ENCODE peak calls at places on chromosomes 13 and 19, in ten cellular contexts. R, W, N, X, M, F, C, B, E and Z are unnamed samples.

GRCh38 chr13:106533940-106534843 is 1.3 kb downstream of the EFNB2 start:
- DNase-seq in R (peak; percentile 24), W (no peak), N (peak; percentile 75), X (peak; percentile 74), M (peak; percentile 55), F (peak; percentile 21), C (peak; percentile 40), B (peak; percentile 50), E (peak; percentile 48), Z (no peak)

GRCh38 chr13:26678796-26679195 is 81.8 kb downstream of the GPR12 start:
- DNase-seq in R (no peak), W (no peak), N (no peak), X (no peak), M (no peak), F (no peak), C (no peak), B (no peak), E (no peak), Z (no peak)

GRCh38 chr13:110641055-110642015 is 26.0 kb downstream of the NAXD start:
- DNase-seq in R (no peak), W (no peak), N (no peak), X (no peak), M (no peak), F (peak; percentile 37), C (no peak), B (no peak), E (no peak), Z (no peak)

GRCh38 chr19:29293736-29294342 is 80.9 kb upstream of the UQCRFS1 start:
- DNase-seq in R (no peak), W (no peak), N (no peak), X (peak; percentile 14), M (no peak), F (no peak), C (no peak), B (no peak), E (no peak), Z (no peak)

GRCh38 chr19:38907227-38907626 is 4.8 kb downstream of the CCER2 start:
- DNase-seq in R (no peak), W (no peak), N (no peak), X (no peak), M (no peak), F (no peak), C (no peak), B (no peak), E (no peak), Z (no peak)

GRCh38 chr13:40236566-40237168 is 429.8 kb downstream of the FOXO1 start:
- DNase-seq in R (no peak), W (no peak), N (no peak), X (peak; percentile 76), M (no peak), F (peak; percentile 15), C (peak; percentile 90), B (no peak), E (no peak), Z (no peak)

GRCh38 chr13:77565635-77566034 is 30.1 kb downstream of the SCEL start:
- DNase-seq in R (peak; percentile 62), W (no peak), N (no peak), X (peak; percentile 58), M (peak; percentile 39), F (no peak), C (no peak), B (no peak), E (no peak), Z (no peak)

GRCh38 chr13:23859455-23859854 is 29.7 kb downstream of the MIPEP start:
- DNase-seq in R (no peak), W (no peak), N (no peak), X (no peak), M (no peak), F (no peak), C (no peak), B (no peak), E (no peak), Z (no peak)

DNA sequence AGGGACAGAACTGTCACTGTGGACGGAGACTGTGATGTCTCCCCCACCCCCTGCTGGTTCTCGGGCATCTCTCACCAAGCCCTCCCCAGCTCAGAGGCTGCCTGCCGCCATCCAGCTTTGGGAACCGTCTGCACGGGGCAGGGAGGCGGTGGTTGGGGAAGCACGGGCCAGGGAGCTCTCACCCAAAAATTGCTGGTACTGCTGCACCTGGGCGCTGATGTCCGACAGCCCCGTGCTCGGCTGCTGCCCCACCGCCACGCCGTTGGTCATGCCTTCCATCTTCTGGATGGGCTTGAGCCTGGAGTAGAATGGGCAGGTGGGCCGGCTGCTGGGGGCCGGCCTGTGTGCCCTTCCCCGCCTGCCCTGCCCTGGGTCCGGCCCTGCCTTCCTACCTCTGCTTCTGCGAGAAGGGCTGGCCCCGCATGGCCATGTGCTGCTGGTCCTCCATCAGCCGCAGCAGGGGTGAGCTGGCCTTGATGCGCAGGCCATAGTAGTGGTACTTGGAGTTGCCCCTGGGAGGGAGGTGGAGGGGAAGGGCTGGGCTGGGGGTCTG is 16.1 kb downstream of the DCAF15 start:
- DNase-seq in R (no peak), W (no peak), N (no peak), X (no peak), M (no peak), F (no peak), C (no peak), B (no peak), E (no peak), Z (no peak)
- TF ChIP-seq CTCF in R (no peak), W (no peak), N (no peak), X (no peak), M (no peak), F (no peak), C (no peak), B (no peak), E (no peak), Z (no peak)

GRCh38 chr19:33393286-33394005 is 19.9 kb downstream of the CEBPG start:
- DNase-seq in R (no peak), W (peak; percentile 50), N (peak; percentile 43), X (no peak), M (peak; percentile 35), F (no peak), C (peak; percentile 20), B (peak; percentile 31), E (no peak), Z (no peak)

GRCh38 chr19:33390908-33391630 is 17.6 kb downstream of the CEBPG start:
- DNase-seq in R (no peak), W (peak; percentile 43), N (no peak), X (no peak), M (no peak), F (no peak), C (peak; percentile 22), B (no peak), E (no peak), Z (no peak)

GRCh38 chr19:33392341-33393285 is 19.1 kb downstream of the CEBPG start:
- DNase-seq in R (no peak), W (peak; percentile 49), N (peak; percentile 54), X (no peak), M (no peak), F (no peak), C (peak; percentile 21), B (peak; percentile 34), E (no peak), Z (no peak)

GRCh38 chr19:33390120-33390907 is 16.8 kb downstream of the CEBPG start:
- DNase-seq in R (no peak), W (peak; percentile 63), N (peak; percentile 62), X (peak; percentile 71), M (no peak), F (peak; percentile 62), C (peak; percentile 78), B (peak; percentile 37), E (peak; percentile 56), Z (no peak)

DNA sequence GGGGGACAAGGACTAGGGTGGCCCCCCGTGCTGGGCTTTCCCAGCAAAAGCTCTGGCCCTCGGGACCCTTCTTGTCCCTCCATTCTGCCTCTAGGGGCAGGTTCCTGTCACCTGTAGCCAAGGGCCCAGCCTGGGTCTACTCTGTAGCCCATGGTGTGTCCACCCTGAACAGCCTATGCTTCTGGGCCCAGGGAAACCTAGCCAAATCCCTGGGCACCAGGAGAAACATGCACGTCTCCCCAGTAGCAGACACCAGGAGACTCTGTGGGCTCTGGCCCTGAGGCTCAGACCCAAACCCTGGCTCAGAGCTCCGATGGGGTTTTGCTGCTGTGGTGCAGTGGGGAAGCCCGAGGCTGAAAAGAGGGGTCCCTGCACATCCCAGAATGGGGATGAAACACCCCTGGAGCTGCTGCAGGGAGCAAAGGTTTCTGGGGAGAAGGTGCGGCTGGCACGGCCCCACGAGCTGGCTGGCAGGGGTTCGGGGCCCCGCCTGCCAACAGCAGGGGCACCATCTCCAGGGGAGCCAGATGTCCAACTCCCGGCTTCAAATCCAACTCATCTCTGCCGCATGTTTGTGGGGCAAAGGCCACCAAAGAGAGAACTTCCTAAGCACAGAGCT is 18.2 kb downstream of the CEBPG start:
- DNase-seq in R (no peak), W (peak; percentile 20), N (no peak), X (no peak), M (no peak), F (no peak), C (peak; percentile 15), B (no peak), E (no peak), Z (no peak)
- H3K27ac ChIP-seq in R (no peak overlapping the region), W (peak overlapping the region; percentile 84), N (no peak overlapping the region), X (no peak overlapping the region), M (no peak overlapping the region), F (no peak overlapping the region), C (no peak overlapping the region), B (no peak overlapping the region), E (no peak overlapping the region), Z (no peak overlapping the region)

GRCh38 chr19:18373892-18374629 is 11.9 kb upstream of the GDF15 start:
- DNase-seq in R (peak; percentile 9), W (peak; percentile 77), N (peak; percentile 96), X (peak; percentile 99), M (peak; percentile 52), F (peak; percentile 95), C (peak; percentile 95), B (peak; percentile 97), E (peak; percentile 94), Z (peak; percentile 69)

GRCh38 chr19:18373407-18373891 is 12.5 kb upstream of the GDF15 start:
- DNase-seq in R (no peak), W (no peak), N (no peak), X (no peak), M (no peak), F (no peak), C (no peak), B (no peak), E (no peak), Z (no peak)

GRCh38 chr19:18379803-18380747 is 5.9 kb upstream of the GDF15 start:
- DNase-seq in R (no peak), W (peak; percentile 94), N (peak; percentile 83), X (peak; percentile 77), M (no peak), F (peak; percentile 89), C (peak; percentile 96), B (peak; percentile 84), E (peak; percentile 80), Z (no peak)

GRCh38 chr19:18380843-18381242 is 5.1 kb upstream of the GDF15 start:
- DNase-seq in R (no peak), W (no peak), N (no peak), X (no peak), M (no peak), F (no peak), C (no peak), B (no peak), E (no peak), Z (no peak)

GRCh38 chr19:18377026-18377425 is 8.9 kb upstream of the GDF15 start:
- DNase-seq in R (no peak), W (no peak), N (no peak), X (no peak), M (no peak), F (no peak), C (no peak), B (no peak), E (no peak), Z (no peak)
- H3K4me1 ChIP-seq in R (peaks cover 6% of the 10 kb centered on the region), W (peaks cover 12% of the 10 kb centered on the region), N (peaks cover 84% of the 10 kb centered on the region), X (peaks cover 12% of the 10 kb centered on the region), M (peaks cover 5% of the 10 kb centered on the region), F (peaks cover 42% of the 10 kb centered on the region), C (peaks cover 15% of the 10 kb centered on the region), B (peaks cover 85% of the 10 kb centered on the region), E (peaks cover 14% of the 10 kb centered on the region), Z (peaks cover 62% of the 10 kb centered on the region)

GRCh38 chr13:20191311-20191901 is 1.3 kb downstream of the GJB2 start:
- DNase-seq in R (no peak), W (no peak), N (no peak), X (peak; percentile 26), M (no peak), F (no peak), C (no peak), B (no peak), E (no peak), Z (no peak)

GRCh38 chr13:20190481-20191310 is 2.0 kb downstream of the GJB2 start:
- DNase-seq in R (no peak), W (no peak), N (no peak), X (peak; percentile 75), M (no peak), F (no peak), C (no peak), B (no peak), E (no peak), Z (no peak)

GRCh38 chr13:20191902-20192469 is 752 bp downstream of the GJB2 start:
- DNase-seq in R (peak; percentile 66), W (no peak), N (no peak), X (peak; percentile 30), M (peak; percentile 76), F (no peak), C (no peak), B (no peak), E (no peak), Z (no peak)

GRCh38 chr13:20186771-20187170 is 6.0 kb downstream of the GJB2 start:
- DNase-seq in R (no peak), W (no peak), N (no peak), X (no peak), M (no peak), F (no peak), C (no peak), B (no peak), E (no peak), Z (no peak)

GRCh38 chr13:20188649-20189553 is 3.8 kb downstream of the GJB2 start:
- DNase-seq in R (no peak), W (no peak), N (peak; percentile 71), X (no peak), M (peak; percentile 37), F (no peak), C (no peak), B (peak; percentile 69), E (no peak), Z (no peak)
- TF ChIP-seq CTCF in R (no peak), W (no peak), N (no peak), X (no peak), M (peak; percentile 36), F (peak; percentile 30), C (no peak), B (peak; percentile 7), E (no peak), Z (peak; percentile 34)